ENCODE peak calls at places on chromosomes 12 and 14, in ten cellular contexts. Z is HL-60; X is Calu3; F is gastrocnemius medialis; O is AG09319; T is NCI-H1930; L is mammary epithelial cell; A is HCEC 1CT; E is NCI-H1105; P is activated naive CD4-positive, alpha-beta T cell. U is an unnamed sample.

GRCh38 chr12:43805149-43805856 is 814 bp downstream of the TWF1 start:
- DNase-seq in E (peak; percentile 17), T (peak; percentile 70), F (no peak), L (peak; percentile 16), O (no peak), Z (no peak), A (no peak), X (no peak), P (no peak), U (no peak)

GRCh38 chr12:75177997-75178396 is 31.6 kb downstream of the KCNC2 start:
- DNase-seq in P (no peak), L (peak; percentile 96), X (peak; percentile 5), F (no peak), O (peak; percentile 39), Z (no peak), T (no peak), A (peak; percentile 92), E (peak; percentile 3), U (no peak)

GRCh38 chr12:26748741-26749431 is 84.1 kb downstream of the ITPR2 start:
- DNase-seq in A (peak; percentile 43), P (no peak), F (no peak), X (no peak), L (peak; percentile 65), Z (no peak), O (peak; percentile 18), T (no peak), E (no peak), U (no peak)

GRCh38 chr14:29821665-29822429 is 105.8 kb downstream of the PRKD1 start:
- DNase-seq in O (no peak), L (no peak), A (no peak), T (no peak), P (no peak), Z (no peak), F (no peak), E (no peak), X (no peak), U (no peak)

GRCh38 chr14:23641915-23642588 is 5.9 kb downstream of the DHRS2 start:
- DNase-seq in X (no peak), A (no peak), P (no peak), F (no peak), T (no peak), E (no peak), O (no peak), L (no peak), Z (no peak), U (no peak)

GRCh38 chr14:62914025-62914424 is 131.2 kb downstream of the KCNH5 start:
- DNase-seq in T (no peak), F (no peak), P (no peak), E (no peak), X (no peak), A (peak; percentile 67), L (peak; percentile 36), O (no peak), Z (no peak), U (no peak)

GRCh38 chr12:127548123-127548553 is 718.8 kb upstream of the TMEM132C start:
- DNase-seq in O (peak; percentile 44), F (no peak), T (peak; percentile 66), E (peak; percentile 86), A (peak; percentile 93), P (no peak), L (peak; percentile 13), Z (no peak), X (no peak), U (no peak)

GRCh38 chr14:97723834-97724770 is 926.9 kb downstream of the VRK1 start:
- DNase-seq in L (no peak), O (no peak), T (no peak), X (no peak), E (no peak), Z (no peak), P (no peak), F (no peak), A (no peak), U (no peak)

GRCh38 chr14:61477845-61478438 is 156.6 kb downstream of the PRKCH start:
- DNase-seq in L (peak; percentile 37), O (no peak), X (peak; percentile 84), E (no peak), P (no peak), A (peak; percentile 31), T (no peak), Z (no peak), F (peak; percentile 60), U (peak; percentile 58)

GRCh38 chr12:125533434-125534029 is 468.3 kb downstream of the AACS start:
- DNase-seq in A (no peak), E (peak; percentile 60), O (no peak), L (no peak), X (peak; percentile 86), P (no peak), T (peak; percentile 63), F (no peak), Z (no peak), U (no peak)

GRCh38 chr12:33663000-33663654 is 223.5 kb upstream of the SYT10 start:
- DNase-seq in L (no peak), Z (no peak), P (no peak), F (no peak), E (no peak), O (no peak), T (no peak), A (no peak), X (no peak), U (no peak)

GRCh38 chr14:105087308-105087962 is 22.2 kb upstream of the GPR132 start:
- DNase-seq in A (peak; percentile 75), L (peak; percentile 88), F (no peak), Z (no peak), P (no peak), T (no peak), E (peak; percentile 59), O (no peak), X (peak; percentile 56), U (no peak)

GRCh38 chr14:100391777-100392176 is 68.6 kb downstream of the SLC25A47 start:
- DNase-seq in Z (no peak), L (no peak), O (peak; percentile 52), P (no peak), T (no peak), F (no peak), X (no peak), A (no peak), E (no peak), U (no peak)

GRCh38 chr14:103718572-103718971 is 3.0 kb downstream of the ZFYVE21 start:
- DNase-seq in X (no peak), T (no peak), L (no peak), F (no peak), O (no peak), Z (no peak), E (no peak), P (no peak), A (no peak), U (no peak)

GRCh38 chr14:37583358-37584210 is 11.5 kb downstream of the FOXA1 start:
- DNase-seq in P (no peak), A (no peak), E (peak; percentile 82), L (no peak), Z (no peak), F (no peak), T (peak; percentile 70), X (peak; percentile 79), O (no peak), U (no peak)

GRCh38 chr12:25263594-25263993 is 12.9 kb upstream of the KRAS start:
- DNase-seq in O (no peak), P (no peak), F (no peak), X (no peak), Z (no peak), A (no peak), T (no peak), E (no peak), L (no peak), U (no peak)

GRCh38 chr14:85531141-85531593 is 1.2 kb downstream of the FLRT2 start:
- DNase-seq in E (no peak), X (no peak), O (peak; percentile 75), A (peak; percentile 78), T (no peak), L (peak; percentile 75), F (peak; percentile 66), P (no peak), Z (no peak), U (no peak)

GRCh38 chr12:77372026-77372425 is 306.7 kb upstream of the E2F7 start:
- DNase-seq in A (no peak), X (no peak), E (no peak), F (no peak), T (no peak), P (no peak), O (no peak), L (no peak), Z (no peak), U (no peak)

GRCh38 chr12:106147956-106148355 is 9.2 kb upstream of the NUAK1 start:
- DNase-seq in F (peak; percentile 93), X (no peak), E (peak; percentile 92), T (no peak), A (no peak), O (no peak), Z (no peak), P (no peak), L (no peak), U (no peak)

GRCh38 chr12:104137175-104137901 is 672 bp downstream of the NFYB start:
- DNase-seq in L (peak; percentile 43), T (no peak), P (peak; percentile 23), A (peak; percentile 62), E (peak; percentile 31), O (peak; percentile 20), X (peak; percentile 46), F (peak; percentile 23), Z (peak; percentile 23), U (no peak)

GRCh38 chr14:94690486-94690885 is 78.3 kb downstream of the SERPINA3 start:
- DNase-seq in X (no peak), Z (no peak), E (no peak), F (no peak), T (no peak), P (no peak), O (no peak), L (no peak), A (no peak), U (no peak)

GRCh38 chr12:86914716-86915115 is 658.5 kb upstream of the MGAT4C start:
- DNase-seq in X (peak; percentile 56), Z (no peak), E (no peak), T (no peak), F (no peak), A (peak; percentile 60), P (no peak), O (peak; percentile 0), L (peak; percentile 32), U (no peak)

GRCh38 chr12:52391618-52392002 is 6.2 kb upstream of the KRT84 start:
- DNase-seq in L (peak; percentile 49), T (no peak), X (no peak), E (peak; percentile 79), O (no peak), F (peak; percentile 29), P (no peak), Z (no peak), A (no peak), U (no peak)

GRCh38 chr14:65373671-65374039 is 38.9 kb upstream of the FUT8 start:
- DNase-seq in Z (no peak), O (no peak), P (no peak), A (no peak), F (peak; percentile 40), X (no peak), T (no peak), E (peak; percentile 38), L (peak; percentile 24), U (no peak)

GRCh38 chr12:100359248-100359647 is 2.4 kb downstream of the SLC17A8 start:
- DNase-seq in X (no peak), P (no peak), A (no peak), O (no peak), Z (no peak), E (no peak), T (no peak), L (no peak), F (no peak), U (no peak)

GRCh38 chr14:58637391-58638230 is at the start of gene DACT1:
- DNase-seq in Z (no peak), E (no peak), F (peak; percentile 16), X (peak; percentile 30), O (peak; percentile 50), P (no peak), A (peak; percentile 54), L (no peak), T (peak; percentile 41), U (no peak)

GRCh38 chr14:72619071-72619710 is 274.7 kb downstream of the DPF3 start:
- DNase-seq in Z (no peak), A (no peak), E (no peak), T (no peak), L (peak; percentile 28), P (no peak), X (no peak), O (no peak), F (no peak), U (no peak)

GRCh38 chr14:51607677-51608076 is 44.0 kb upstream of the FRMD6 start:
- DNase-seq in T (no peak), L (no peak), X (no peak), A (no peak), Z (no peak), F (no peak), E (no peak), P (no peak), O (peak; percentile 93), U (no peak)